ENCODE peak calls at places on chromosomes 6 and 20, in nine cellular contexts. B is activated T-cell treated with anti-CD3 and anti-CD28 coated beads, Interleukin-2, amount 50 U/mL, for 24 hours; D is GM23248; Q is right cardiac atrium; Y is HAP-1; S is amniotic stem cell; V is hepatocyte; M is left cardiac atrium; P is fibroblast of the aortic adventitia. I is an unnamed sample.

GRCh38 chr6:77034161-77034560 is 429.1 kb downstream of the HTR1B start:
- DNase-seq in S (peak; percentile 52), D (peak; percentile 77), Y (no peak), B (no peak), Q (no peak), V (no peak), M (no peak), P (peak; percentile 83), I (no peak)

GRCh38 chr20:8780926-8781325 is 288.0 kb upstream of the PLCB4 start:
- DNase-seq in Y (no peak), S (no peak), M (no peak), B (no peak), D (no peak), Q (no peak), V (no peak), P (no peak), I (no peak)

GRCh38 chr20:41133709-41134361 is 3.5 kb upstream of the PLCG1 start:
- DNase-seq in V (no peak), S (no peak), P (no peak), Q (no peak), Y (no peak), M (no peak), B (peak; percentile 66), D (no peak), I (peak; percentile 41)

GRCh38 chr20:46635514-46636091 is 15.7 kb downstream of the SLC13A3 start:
- DNase-seq in P (no peak), Q (no peak), V (no peak), S (no peak), Y (no peak), B (no peak), D (no peak), M (no peak), I (peak; percentile 52)

GRCh38 chr20:48637461-48637860 is 190.3 kb downstream of the PREX1 start:
- DNase-seq in Q (no peak), V (no peak), Y (no peak), S (no peak), M (no peak), P (no peak), D (no peak), B (no peak), I (no peak)

GRCh38 chr6:195861-196360 is 96.4 kb upstream of the DUSP22 start:
- DNase-seq in B (peak; percentile 66), M (peak; percentile 55), Y (no peak), D (peak; percentile 28), P (peak; percentile 87), Q (peak; percentile 66), V (peak; percentile 36), S (no peak), I (no peak)

GRCh38 chr20:61786230-61786629 is 279.5 kb downstream of the TAF4 start:
- DNase-seq in S (no peak), Q (no peak), V (no peak), D (no peak), M (no peak), P (no peak), Y (no peak), B (no peak), I (no peak)

GRCh38 chr6:20092071-20092566 is 120.2 kb downstream of the MBOAT1 start:
- DNase-seq in M (no peak), P (peak; percentile 67), S (no peak), Y (peak; percentile 27), Q (no peak), V (peak; percentile 46), B (no peak), D (peak; percentile 52), I (no peak)

GRCh38 chr6:48087448-48087847 is 23.5 kb downstream of the PTCHD4 start:
- DNase-seq in S (no peak), B (no peak), Q (no peak), Y (no peak), P (peak; percentile 77), V (peak; percentile 21), D (peak; percentile 46), M (no peak), I (no peak)

GRCh38 chr6:134456284-134456683 is 138.4 kb upstream of the SGK1 start:
- DNase-seq in D (no peak), P (no peak), B (no peak), V (no peak), Q (no peak), Y (no peak), S (no peak), M (no peak), I (no peak)

GRCh38 chr6:133393891-133394290 is 152.7 kb downstream of the EYA4 start:
- DNase-seq in M (no peak), P (no peak), V (no peak), S (no peak), B (no peak), Q (no peak), D (no peak), Y (no peak), I (no peak)

GRCh38 chr6:36478051-36478526 is 35.3 kb downstream of the KCTD20 start:
- DNase-seq in M (no peak), B (no peak), D (no peak), S (no peak), Q (no peak), V (no peak), P (no peak), Y (no peak), I (no peak)

GRCh38 chr20:17542993-17543412 is 11.8 kb upstream of the BFSP1 start:
- DNase-seq in S (peak; percentile 39), Y (no peak), Q (no peak), D (peak; percentile 89), P (peak; percentile 95), M (no peak), B (no peak), V (no peak), I (no peak)

GRCh38 chr6:121382467-121383121 is 48.3 kb upstream of the TBC1D32 start:
- DNase-seq in P (peak; percentile 10), Y (peak; percentile 45), M (no peak), S (no peak), D (no peak), Q (no peak), B (no peak), V (peak; percentile 89), I (no peak)

GRCh38 chr20:20304942-20305341 is 63.0 kb upstream of the INSM1 start:
- DNase-seq in P (no peak), M (no peak), Q (no peak), V (no peak), D (no peak), Y (no peak), S (no peak), B (no peak), I (no peak)

GRCh38 chr6:169326067-169326799 is 72.6 kb upstream of the THBS2 start:
- DNase-seq in V (peak; percentile 47), Y (peak; percentile 59), B (no peak), D (peak; percentile 29), S (no peak), M (no peak), Q (no peak), P (peak; percentile 48), I (no peak)